ENCODE peak calls at places on chromosomes 6 and 20, in five cellular contexts. K is MCF 10A; A is fibroblast of mammary gland; F is activated CD8-positive, alpha-beta memory T cell treated with anti-CD3 and anti-CD28 coated beads for 48 hours; E is BE2C. P is an unnamed sample.
A peak's percentile ranks its signal among the peaks of the same experiment; 100 is the strongest.

GRCh38 chr20:61186771-61187170 is 65.3 kb upstream of the CDH4 start:
- DNase-seq in F (no peak), K (no peak), A (peak; percentile 35), E (no peak), P (no peak)

GRCh38 chr20:22339091-22339881 is 245.1 kb downstream of the FOXA2 start:
- DNase-seq in K (peak; percentile 84), A (peak; percentile 78), E (peak; percentile 55), F (no peak), P (peak; percentile 58)

GRCh38 chr20:20446613-20447012 is 78.7 kb downstream of the INSM1 start:
- DNase-seq in K (no peak), F (no peak), A (no peak), E (no peak), P (no peak)

GRCh38 chr6:89369009-89369408 is 16.5 kb upstream of the UBE2J1 start:
- DNase-seq in A (peak; percentile 60), E (no peak), F (no peak), K (peak; percentile 30), P (peak; percentile 53)

GRCh38 chr6:89475634-89476033 is 42.7 kb downstream of the ANKRD6 start:
- DNase-seq in K (peak; percentile 55), E (no peak), A (peak; percentile 59), F (no peak), P (peak; percentile 57)

GRCh38 chr6:683742-684440 is 9.0 kb downstream of the EXOC2 start:
- DNase-seq in F (no peak), E (peak; percentile 67), K (no peak), A (peak; percentile 62), P (peak; percentile 11)

GRCh38 chr6:161019324-161019839 is 27.8 kb downstream of the MAP3K4 start:
- DNase-seq in K (no peak), E (no peak), F (no peak), A (no peak), P (no peak)

GRCh38 chr6:39927159-39927558 is 7.1 kb downstream of the MOCS1 start:
- DNase-seq in F (no peak), K (peak; percentile 82), A (peak; percentile 42), E (no peak), P (peak; percentile 68)

GRCh38 chr6:142946924-142947701 is 2.1 kb upstream of the HIVEP2 start:
- DNase-seq in K (peak; percentile 89), A (peak; percentile 77), F (peak; percentile 52), E (peak; percentile 10), P (no peak)

GRCh38 chr6:36650848-36651247 is 27.7 kb upstream of the CDKN1A start:
- DNase-seq in E (no peak), K (no peak), F (no peak), A (no peak), P (no peak)

P was measured in renal cortical epithelial cell.